ENCODE peak calls at places on chromosome 21, in five cellular contexts. O, I, X, R and J are unnamed samples.
A peak's percentile ranks its signal among the peaks of the same experiment; 100 is the strongest.

GRCh38 chr21:34046917-34047316 is 26.5 kb upstream of the MRPS6 start:
- DNase-seq in O (no peak), I (no peak), X (no peak), R (no peak), J (no peak)

GRCh38 chr21:46142581-46143473 is 12.6 kb downstream of the FTCD start:
- DNase-seq in O (no peak), I (no peak), X (no peak), R (no peak), J (no peak)

GRCh38 chr21:36203603-36203889 is 46.9 kb downstream of the DOP1B start:
- DNase-seq in O (no peak), I (peak; percentile 8), X (peak; percentile 90), R (peak; percentile 91), J (no peak)

GRCh38 chr21:33069994-33070811 is at the start of gene OLIG1:
- DNase-seq in O (no peak), I (no peak), X (no peak), R (no peak), J (no peak)

GRCh38 chr21:46046471-46046870 is 51.4 kb upstream of the COL6A2 start:
- DNase-seq in O (no peak), I (peak; percentile 59), X (no peak), R (no peak), J (no peak)

GRCh38 chr21:23950344-23950743 is 1656.9 kb downstream of the MRPL39 start:
- DNase-seq in O (no peak), I (no peak), X (no peak), R (no peak), J (no peak)

GRCh38 chr21:33075128-33075527 is 5.2 kb downstream of the OLIG1 start:
- DNase-seq in O (no peak), I (no peak), X (no peak), R (no peak), J (no peak)

GRCh38 chr21:42671778-42672593 is 18.6 kb downstream of the PDE9A start:
- DNase-seq in O (no peak), I (no peak), X (no peak), R (peak; percentile 49), J (no peak)

GRCh38 chr21:34524671-34525601 is 12.9 kb upstream of the KCNE1 start:
- DNase-seq in O (no peak), I (no peak), X (peak; percentile 20), R (peak; percentile 32), J (no peak)

GRCh38 chr21:45551316-45551715 is 9.1 kb upstream of the SLC19A1 start:
- DNase-seq in O (no peak), I (peak; percentile 73), X (peak; percentile 15), R (peak; percentile 77), J (no peak)